ENCODE peak calls at places on chromosomes 11 and 22, in five cellular contexts. M is left ventricle myocardium inferior, H is psoas muscle, V is lung, R is heart right ventricle. A is an unnamed sample.

GRCh38 chr11:1780700-1781592 is 17.2 kb upstream of the CTSD start:
- DNase-seq in M (no peak), H (no peak), V (no peak), R (no peak), A (peak)

GRCh38 chr11:76524919-76525318 is 80.1 kb downstream of the EMSY start:
- DNase-seq in M (no peak), H (no peak), V (peak), R (no peak), A (no peak)

GRCh38 chr11:12285811-12286222 is 91.6 kb upstream of the PARVA start:
- DNase-seq in M (no peak), H (no peak), V (peak), R (no peak), A (no peak)

GRCh38 chr22:36077261-36077660 is 48.6 kb upstream of the RBFOX2 start:
- DNase-seq in M (no peak), H (no peak), V (no peak), R (no peak), A (no peak)

GRCh38 chr11:3359092-3359824 is 19.7 kb downstream of the ZNF195 start:
- DNase-seq in M (no peak), H (no peak), V (no peak), R (no peak), A (no peak)

GRCh38 chr11:130827697-130828377 is 88.4 kb downstream of the SNX19 start:
- DNase-seq in M (peak), H (peak), V (peak), R (peak), A (no peak)

GRCh38 chr22:39132281-39132680 is 20.2 kb downstream of the CBX7 start:
- DNase-seq in M (no peak), H (no peak), V (no peak), R (no peak), A (no peak)

GRCh38 chr11:59011672-59012071 is 72.4 kb downstream of the GLYATL1 start:
- DNase-seq in M (no peak), H (no peak), V (no peak), R (no peak), A (no peak)

GRCh38 chr11:36312593-36312990 is 16.5 kb downstream of the PRR5L start:
- DNase-seq in M (no peak), H (no peak), V (no peak), R (no peak), A (no peak)

GRCh38 chr11:57779275-57779674 is 17.7 kb downstream of the CTNND1 start:
- DNase-seq in M (no peak), H (no peak), V (no peak), R (no peak), A (no peak)

GRCh38 chr22:19055801-19056200 is 66.4 kb downstream of the DGCR2 start:
- DNase-seq in M (no peak), H (no peak), V (no peak), R (no peak), A (no peak)

GRCh38 chr22:37777122-37777687 is 30.5 kb upstream of the GCAT start:
- DNase-seq in M (no peak), H (peak), V (peak), R (peak), A (no peak)

GRCh38 chr11:133787379-133788103 is 57.8 kb downstream of the SPATA19 start:
- DNase-seq in M (peak), H (peak), V (no peak), R (peak), A (no peak)

GRCh38 chr11:96614846-96615245 is 225.0 kb downstream of the JRKL start:
- DNase-seq in M (no peak), H (no peak), V (no peak), R (no peak), A (no peak)

GRCh38 chr22:32080904-32081303 is 37.8 kb downstream of the SLC5A1 start:
- DNase-seq in M (no peak), H (no peak), V (no peak), R (no peak), A (peak)

GRCh38 chr11:11072067-11072466 is 214.2 kb upstream of the ZBED5 start:
- DNase-seq in M (no peak), H (no peak), V (peak), R (no peak), A (no peak)

GRCh38 chr11:77322506-77322905 is 21.0 kb upstream of the GDPD4 start:
- DNase-seq in M (no peak), H (no peak), V (peak), R (no peak), A (no peak)

GRCh38 chr11:127000291-127000968 is at the start of gene KIRREL3:
- DNase-seq in M (no peak), H (no peak), V (no peak), R (peak), A (no peak)

GRCh38 chr11:123477205-123477907 is 47.3 kb downstream of the GRAMD1B start:
- DNase-seq in M (no peak), H (no peak), V (no peak), R (no peak), A (no peak)

GRCh38 chr11:128685383-128686044 is 8.4 kb upstream of the FLI1 start:
- DNase-seq in M (no peak), H (no peak), V (no peak), R (no peak), A (no peak)

GRCh38 chr11:90256404-90257157 is 33.7 kb upstream of the CHORDC1 start:
- DNase-seq in M (no peak), H (no peak), V (no peak), R (no peak), A (no peak)

GRCh38 chr11:69518081-69518950 is 36.9 kb downstream of the LINC01488 start:
- DNase-seq in M (no peak), H (no peak), V (no peak), R (no peak), A (no peak)

GRCh38 chr11:12698049-12698448 is 23.8 kb downstream of the TEAD1 start:
- DNase-seq in M (no peak), H (no peak), V (no peak), R (no peak), A (no peak)

GRCh38 chr22:26722159-26722558 is 64.8 kb downstream of the MIAT start:
- DNase-seq in M (no peak), H (no peak), V (no peak), R (no peak), A (no peak)

GRCh38 chr22:24420072-24420976 is 7.1 kb upstream of the ADORA2A start:
- DNase-seq in M (no peak), H (no peak), V (no peak), R (peak), A (no peak)

GRCh38 chr11:45580399-45580798 is 85.0 kb downstream of the CHST1 start:
- DNase-seq in M (no peak), H (no peak), V (no peak), R (no peak), A (no peak)

GRCh38 chr11:69000831-69001245 is 12.2 kb downstream of the MRGPRF start:
- DNase-seq in M (no peak), H (no peak), V (no peak), R (no peak), A (no peak)

GRCh38 chr11:116357769-116358544 is 414.8 kb downstream of the BUD13 start:
- DNase-seq in M (no peak), H (no peak), V (no peak), R (no peak), A (no peak)

GRCh38 chr11:110621826-110622225 is 90.4 kb downstream of the ARHGAP20 start:
- DNase-seq in M (no peak), H (no peak), V (no peak), R (no peak), A (no peak)

GRCh38 chr11:1236316-1237127 is 13.7 kb downstream of the MUC5B start:
- DNase-seq in M (no peak), H (peak), V (no peak), R (peak), A (no peak)

GRCh38 chr11:66070604-66071325 is 693 bp downstream of the PACS1 start:
- DNase-seq in M (peak), H (peak), V (no peak), R (peak), A (peak)

GRCh38 chr11:68692881-68693483 is 8.6 kb downstream of the GAL start:
- DNase-seq in M (no peak), H (no peak), V (no peak), R (no peak), A (no peak)

GRCh38 chr22:29093501-29093921 is 20.7 kb downstream of the KREMEN1 start:
- DNase-seq in M (no peak), H (no peak), V (no peak), R (no peak), A (no peak)

GRCh38 chr11:62444271-62444833 is 25.5 kb downstream of the SCGB1A1 start:
- DNase-seq in M (peak), H (peak), V (peak), R (peak), A (peak)

GRCh38 chr22:37053310-37054077 is 2.0 kb downstream of the KCTD17 start:
- DNase-seq in M (peak), H (no peak), V (no peak), R (peak), A (no peak)

GRCh38 chr11:213111-213510 is 5.6 kb downstream of the RIC8A start:
- DNase-seq in M (no peak), H (no peak), V (no peak), R (no peak), A (no peak)
- H3K27ac ChIP-seq in M (no peak), H (no peak), V (no peak), R (no peak), A (peak)

GRCh38 chr22:30221121-30221992 is 25.2 kb downstream of the LIF start:
- DNase-seq in M (no peak), H (no peak), V (no peak), R (no peak), A (no peak)
- H3K4me3 ChIP-seq in M (no peak), H (no peak), V (no peak), R (no peak), A (peak)

GRCh38 chr22:22881116-22882032 is 6.2 kb upstream of the IGLL5 start:
- DNase-seq in M (no peak), H (no peak), V (no peak), R (no peak), A (no peak)
- H3K27ac ChIP-seq in M (no peak), H (no peak), V (no peak), R (no peak), A (no peak)

DNA sequence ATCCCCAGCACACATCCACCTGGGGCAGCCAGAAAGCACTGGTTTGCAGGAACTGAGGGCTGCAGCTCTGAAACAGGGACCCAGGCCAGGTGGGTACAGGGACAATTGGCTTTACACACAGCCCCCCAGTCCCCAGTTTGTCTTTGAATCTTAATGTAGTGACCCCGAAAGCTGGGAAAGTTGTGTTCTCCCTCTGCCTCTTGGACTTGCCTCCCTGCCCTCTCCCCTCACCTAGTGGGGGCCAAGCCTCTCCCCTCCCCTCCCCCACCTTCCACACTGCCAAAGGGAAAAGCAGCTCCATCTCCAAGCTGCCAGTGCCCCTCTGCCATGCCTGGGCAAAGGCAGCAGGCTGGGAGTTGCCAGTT is 2.6 kb upstream of the CLCF1 start:
- DNase-seq in M (no peak), H (no peak), V (no peak), R (no peak), A (no peak)
- H3K4me3 ChIP-seq in M (no peak), H (no peak), V (no peak), R (no peak), A (no peak)

GRCh38 chr11:79441159-79441875 is 487 bp upstream of the TENM4 start:
- DNase-seq in M (no peak), H (no peak), V (no peak), R (no peak), A (no peak)
- H3K27ac ChIP-seq in M (peak), H (no peak), V (no peak), R (no peak), A (no peak)